ENCODE peak calls at places on chromosomes 1 and 21, in five cellular contexts. Z is uterus, H is lower leg skin, L is H54, C is GM12878. O is an unnamed sample.

GRCh38 chr1:167737169-167737568 is 15.4 kb downstream of the MPZL1 start:
- DNase-seq in Z (no peak), H (no peak), L (no peak), C (no peak), O (no peak)

GRCh38 chr1:165717918-165718515 is 19.7 kb upstream of the ALDH9A1 start:
- DNase-seq in L (peak), C (no peak), H (no peak), Z (no peak), O (peak)

GRCh38 chr1:243286409-243287127 is 30.7 kb downstream of the SDCCAG8 start:
- DNase-seq in C (no peak), Z (no peak), L (no peak), H (no peak), O (no peak)

GRCh38 chr1:111145542-111145941 is 5.5 kb downstream of the CEPT1 start:
- DNase-seq in C (no peak), L (no peak), H (no peak), Z (no peak), O (peak)

GRCh38 chr1:179599623-179600249 is 8.1 kb downstream of the TDRD5 start:
- DNase-seq in L (no peak), Z (no peak), H (no peak), C (no peak), O (no peak)

GRCh38 chr21:26194326-26194725 is 23.8 kb upstream of the APP start:
- DNase-seq in L (no peak), C (no peak), H (no peak), Z (no peak), O (no peak)

GRCh38 chr1:187715483-187715882 is 886.7 kb downstream of the PLA2G4A start:
- DNase-seq in C (no peak), Z (no peak), H (no peak), L (no peak), O (no peak)

GRCh38 chr1:47534040-47534328 is 96.1 kb downstream of the FOXD2 start:
- DNase-seq in L (no peak), C (no peak), Z (no peak), H (no peak), O (no peak)

GRCh38 chr1:202710070-202711025 is at the start of gene SYT2:
- DNase-seq in Z (peak), C (no peak), H (peak), L (no peak), O (peak)

GRCh38 chr1:219239518-219239917 is 65.8 kb downstream of the LYPLAL1 start:
- DNase-seq in L (no peak), Z (no peak), C (no peak), H (no peak), O (no peak)

GRCh38 chr1:235050911-235051360 is 77.7 kb downstream of the TOMM20 start:
- DNase-seq in C (no peak), Z (no peak), H (no peak), L (no peak), O (no peak)

GRCh38 chr1:80633947-80634710 is 1166.6 kb upstream of the ADGRL2 start:
- DNase-seq in Z (no peak), C (no peak), L (no peak), H (no peak), O (no peak)

GRCh38 chr1:243549108-243549507 is 293.3 kb downstream of the SDCCAG8 start:
- DNase-seq in Z (no peak), H (no peak), L (no peak), C (no peak), O (no peak)

GRCh38 chr1:209202826-209203439 is 380.6 kb upstream of the CAMK1G start:
- DNase-seq in H (no peak), L (no peak), C (no peak), Z (no peak), O (no peak)

GRCh38 chr1:5747428-5748285 is 244.6 kb downstream of the NPHP4 start:
- DNase-seq in C (no peak), H (no peak), L (no peak), Z (no peak), O (no peak)

GRCh38 chr1:182484531-182485257 is 34.7 kb downstream of the RGSL1 start:
- DNase-seq in Z (no peak), H (no peak), L (no peak), C (peak), O (peak)

GRCh38 chr1:178870944-178871343 is at the start of gene ANGPTL1:
- DNase-seq in Z (no peak), H (no peak), C (no peak), L (no peak), O (no peak)

GRCh38 chr1:234585333-234586055 is 24.5 kb downstream of the IRF2BP2 start:
- DNase-seq in H (no peak), C (no peak), Z (peak), L (no peak), O (no peak)

GRCh38 chr1:236010443-236010842 is 54.4 kb downstream of the NID1 start:
- DNase-seq in H (peak), Z (no peak), C (no peak), L (no peak), O (no peak)

GRCh38 chr1:21813542-21813941 is 1.5 kb downstream of the LDLRAD2 start:
- DNase-seq in H (no peak), L (no peak), C (no peak), Z (no peak), O (no peak)

GRCh38 chr1:223076382-223076781 is 66.7 kb downstream of the TLR5 start:
- DNase-seq in Z (no peak), L (no peak), C (no peak), H (no peak), O (no peak)

GRCh38 chr21:17775431-17776126 is 43.6 kb downstream of the C21orf91 start:
- DNase-seq in Z (no peak), L (no peak), H (no peak), C (peak), O (no peak)

GRCh38 chr1:232635778-232636356 is 5.9 kb upstream of the SIPA1L2 start:
- DNase-seq in H (no peak), Z (no peak), C (no peak), L (peak), O (no peak)

GRCh38 chr1:178371236-178371635 is 125.5 kb downstream of the CLEC20A start:
- DNase-seq in C (no peak), H (no peak), L (no peak), Z (no peak), O (no peak)

GRCh38 chr1:206544562-206545257 is 37.4 kb downstream of the RASSF5 start:
- DNase-seq in Z (peak), L (peak), H (peak), C (no peak), O (peak)

GRCh38 chr1:245337829-245338484 is 183.2 kb downstream of the KIF26B start:
- DNase-seq in L (no peak), Z (no peak), C (no peak), H (no peak), O (no peak)

GRCh38 chr1:178168535-178168934 is 74.6 kb downstream of the RASAL2 start:
- DNase-seq in L (no peak), H (no peak), Z (no peak), C (no peak), O (no peak)

GRCh38 chr1:17984510-17985085 is 123.0 kb upstream of the IGSF21 start:
- DNase-seq in H (no peak), L (peak), C (no peak), Z (no peak), O (no peak)

GRCh38 chr1:116179886-116180474 is 68.8 kb downstream of the MAB21L3 start:
- DNase-seq in L (no peak), C (no peak), Z (no peak), H (no peak), O (no peak)

GRCh38 chr1:15765495-15766194 is 7.0 kb downstream of the FBLIM1 start:
- DNase-seq in Z (no peak), H (no peak), L (no peak), C (no peak), O (no peak)

GRCh38 chr1:932776-933602 is 9.3 kb downstream of the SAMD11 start:
- DNase-seq in H (no peak), L (no peak), Z (no peak), C (no peak), O (no peak)

GRCh38 chr1:204320413-204320812 is 39.3 kb downstream of the PLEKHA6 start:
- DNase-seq in H (no peak), Z (no peak), L (peak), C (no peak), O (no peak)

GRCh38 chr1:104760017-104760416 is 1010.3 kb downstream of the AMY1C start:
- DNase-seq in C (peak), L (no peak), Z (no peak), H (no peak), O (no peak)

GRCh38 chr21:38234395-38235142 is 22.2 kb upstream of the KCNJ15 start:
- DNase-seq in L (no peak), Z (no peak), H (no peak), C (no peak), O (no peak)

GRCh38 chr21:36882776-36883175 is 83.7 kb downstream of the HLCS start:
- DNase-seq in L (no peak), Z (no peak), C (no peak), H (no peak), O (no peak)

GRCh38 chr1:150283260-150283659 is 906 bp downstream of the CIART start:
- DNase-seq in L (no peak), H (peak), Z (no peak), C (no peak), O (no peak)

GRCh38 chr1:220694866-220695382 is 4.8 kb downstream of the C1orf115 start:
- DNase-seq in L (no peak), Z (no peak), C (no peak), H (no peak), O (no peak)

DNA sequence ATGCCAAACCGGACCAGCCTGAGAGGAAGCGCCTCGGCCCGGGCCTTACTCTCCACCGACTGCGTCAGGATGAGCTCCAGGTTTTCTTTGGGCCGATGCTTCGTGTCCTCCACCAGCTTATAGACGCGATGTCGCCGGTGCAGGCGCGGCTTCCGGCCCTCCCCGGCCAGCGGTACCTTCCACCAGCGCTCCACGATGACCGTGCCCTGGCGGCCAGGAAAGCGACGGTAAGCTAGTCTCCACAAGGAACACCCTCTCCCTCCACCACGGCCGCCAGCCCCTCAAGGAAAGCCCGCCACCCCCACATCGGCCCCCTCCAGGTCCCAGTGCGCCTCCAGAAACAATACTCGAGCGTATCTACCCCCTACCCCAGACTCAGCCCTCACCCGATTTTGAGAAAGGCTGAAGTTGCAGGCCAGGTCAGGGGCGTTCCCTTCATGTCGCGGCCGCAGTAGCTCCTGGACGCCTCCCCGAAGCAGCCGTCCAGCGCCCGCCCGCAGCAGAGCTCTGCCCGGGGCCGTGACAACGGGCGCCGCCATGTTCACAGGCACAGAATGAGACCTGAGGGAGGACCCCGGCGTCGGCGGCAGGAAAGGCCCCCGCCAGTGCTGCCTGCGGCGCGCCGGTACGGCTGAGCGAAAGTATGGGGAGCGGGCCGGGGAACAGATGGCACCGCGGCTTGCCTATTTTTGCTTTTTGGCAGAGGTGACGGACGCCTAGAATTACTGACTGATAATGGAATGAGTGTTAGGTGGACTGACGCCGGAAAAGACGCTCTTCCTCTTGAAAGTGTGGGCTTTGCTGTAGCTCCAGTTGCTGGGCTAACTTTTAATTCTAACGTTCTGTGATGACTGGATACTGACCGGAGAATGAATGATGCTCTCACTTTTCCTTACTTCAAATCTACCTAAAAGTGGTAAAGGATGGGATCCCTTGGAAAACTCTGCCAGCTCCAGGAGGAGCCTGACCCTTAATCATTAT is at the start of gene MRPL9:
- DNase-seq in Z (peak), H (peak), L (peak), C (peak), O (peak)
- TF ChIP-seq POLR2A in Z (peak), H (no peak), L (peak), C (peak), O (peak)

GRCh38 chr1:12618661-12619395 is 818 bp upstream of the DHRS3 start:
- DNase-seq in L (peak), C (no peak), Z (peak), H (peak), O (peak)
- TF ChIP-seq POLR2A in L (no peak), C (no peak), Z (no peak), H (no peak), O (peak)

GRCh38 chr1:66341446-66342089 is 192.4 kb upstream of the SGIP1 start:
- DNase-seq in Z (no peak), C (no peak), L (no peak), H (no peak), O (no peak)

GRCh38 chr1:66337249-66337648 is 196.7 kb upstream of the SGIP1 start:
- DNase-seq in L (no peak), H (no peak), C (no peak), Z (no peak), O (no peak)

GRCh38 chr1:66336641-66336991 is 197.3 kb upstream of the SGIP1 start:
- DNase-seq in L (no peak), H (no peak), C (no peak), Z (no peak), O (no peak)

GRCh38 chr1:66342707-66343106 is 191.2 kb upstream of the SGIP1 start:
- DNase-seq in C (no peak), L (no peak), H (no peak), Z (no peak), O (no peak)

DNA sequence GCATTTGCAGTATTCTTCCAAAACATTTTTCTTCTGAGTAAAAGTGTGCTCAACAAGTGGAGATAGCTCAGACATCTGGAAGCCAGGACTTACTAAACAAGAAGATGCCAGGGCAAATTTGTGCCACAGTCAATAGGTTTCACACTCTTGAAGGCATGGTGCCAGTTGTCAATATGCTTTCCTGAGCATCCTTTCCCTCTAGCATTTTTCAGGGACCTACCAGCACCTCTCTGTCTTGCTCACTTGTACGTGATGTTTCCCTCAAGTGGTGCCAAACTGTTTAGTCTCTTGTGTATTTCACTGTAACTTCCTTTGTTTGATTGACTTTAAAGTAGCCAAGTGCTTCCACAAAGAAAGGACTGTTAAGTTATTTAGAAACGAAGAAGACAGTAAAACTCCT is 194.0 kb upstream of the SGIP1 start:
- DNase-seq in L (no peak), C (no peak), H (no peak), Z (no peak), O (no peak)
- TF ChIP-seq POLR2A in L (no peak), C (no peak), H (no peak), Z (no peak), O (no peak)

GRCh38 chr1:231626535-231626950 is at the start of gene DISC1:
- DNase-seq in C (no peak), Z (peak), L (peak), H (peak), O (peak)
- TF ChIP-seq POLR2A in C (no peak), Z (peak), L (peak), H (no peak), O (no peak)

DNA sequence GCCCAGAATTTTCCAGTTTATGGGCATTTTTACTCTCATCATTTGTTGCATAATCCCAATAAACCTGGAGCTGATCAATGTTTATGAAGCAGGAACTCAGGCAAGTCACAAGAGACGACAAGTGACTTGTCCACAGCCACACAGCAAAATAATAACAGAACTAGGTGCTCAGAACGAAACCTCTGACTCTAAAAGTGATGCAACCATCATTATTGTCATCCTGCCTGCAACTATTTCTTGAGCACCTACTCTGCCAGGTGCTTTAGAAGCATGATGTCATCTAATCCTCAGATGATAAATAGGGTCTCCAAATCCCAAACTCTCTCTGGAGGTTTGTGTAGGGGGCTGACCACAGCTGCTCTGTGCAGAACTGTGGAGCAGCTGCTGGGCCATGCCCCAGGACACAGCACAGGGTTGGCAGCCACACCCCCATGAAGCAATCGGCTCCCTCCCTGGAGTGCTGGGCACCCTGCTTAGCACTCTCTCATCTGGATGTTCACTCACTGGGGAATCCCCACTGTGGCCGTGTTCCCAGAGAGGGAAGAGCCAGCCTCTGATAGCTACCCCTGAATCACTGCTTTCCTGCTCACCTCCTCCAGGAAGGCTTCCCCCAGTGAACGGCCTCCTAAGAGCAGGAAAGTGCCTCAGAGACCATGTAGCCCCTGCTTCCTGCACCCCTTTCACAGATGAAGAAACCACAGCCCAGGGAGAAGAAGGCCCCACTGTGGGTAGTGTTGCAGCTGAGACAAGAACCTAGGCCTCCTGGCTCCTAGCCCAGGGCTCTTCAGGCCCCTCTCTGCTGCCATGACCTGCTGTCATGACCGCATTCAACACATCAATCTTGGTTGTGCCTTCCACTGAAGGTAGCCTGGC is 2.1 kb downstream of the TTC22 start:
- DNase-seq in H (peak), L (peak), Z (no peak), C (peak), O (peak)
- TF ChIP-seq POLR2A in H (no peak), L (no peak), Z (no peak), C (no peak), O (no peak)

GRCh38 chr21:42220138-42220701 is 1.3 kb downstream of the ABCG1 start:
- DNase-seq in H (no peak), Z (peak), L (peak), C (no peak), O (peak)

GRCh38 chr21:42221581-42222345 is 2.8 kb downstream of the ABCG1 start:
- DNase-seq in H (peak), L (no peak), Z (no peak), C (no peak), O (no peak)

GRCh38 chr21:42219606-42220137 is 732 bp downstream of the ABCG1 start:
- DNase-seq in C (no peak), Z (no peak), H (no peak), L (peak), O (peak)

GRCh38 chr21:42216726-42217572 is 2.0 kb upstream of the ABCG1 start:
- DNase-seq in Z (no peak), H (peak), L (no peak), C (no peak), O (no peak)

GRCh38 chr21:42218836-42219605 is at the start of gene ABCG1:
- DNase-seq in H (peak), L (no peak), C (no peak), Z (no peak), O (no peak)
- TF ChIP-seq POLR2A in H (no peak), L (no peak), C (no peak), Z (peak), O (peak)

GRCh38 chr1:199040499-199040898 is 401.7 kb downstream of the PTPRC start:
- DNase-seq in H (no peak), Z (no peak), L (no peak), C (no peak), O (no peak)

GRCh38 chr1:199042193-199042592 is 403.4 kb downstream of the PTPRC start:
- DNase-seq in H (no peak), L (no peak), C (no peak), Z (no peak), O (no peak)

GRCh38 chr1:199040076-199040475 is 401.2 kb downstream of the PTPRC start:
- DNase-seq in Z (no peak), L (no peak), C (no peak), H (no peak), O (no peak)

GRCh38 chr1:199044191-199044590 is 405.4 kb downstream of the PTPRC start:
- DNase-seq in L (no peak), H (no peak), Z (no peak), C (no peak), O (no peak)

GRCh38 chr1:199041173-199041914 is 402.5 kb downstream of the PTPRC start:
- DNase-seq in Z (no peak), C (peak), L (no peak), H (no peak), O (no peak)
- TF ChIP-seq POLR2A in Z (no peak), C (no peak), L (no peak), H (no peak), O (no peak)